ENCODE peak calls at places on chromosomes 11 and 22, in five cellular contexts. S is H9, C is epithelial cell of esophagus, L is neural crest cell, Y is tibial artery. E is an unnamed sample.

GRCh38 chr11:77046060-77046501 is 11.9 kb downstream of the B3GNT6 start:
- DNase-seq in L (peak; percentile 66), C (peak; percentile 56), Y (no peak), S (peak; percentile 78), E (peak; percentile 88)

GRCh38 chr22:30694638-30695350 is at the start of gene OSBP2:
- DNase-seq in C (peak; percentile 8), Y (no peak), S (peak; percentile 45), L (peak; percentile 48), E (peak; percentile 84)

GRCh38 chr11:35791088-35791958 is 128.7 kb downstream of the TRIM44 start:
- DNase-seq in Y (no peak), S (no peak), L (no peak), C (no peak), E (no peak)

GRCh38 chr11:118318112-118319030 is 13.8 kb downstream of the CD3E start:
- DNase-seq in C (peak; percentile 65), L (no peak), Y (no peak), S (no peak), E (no peak)

GRCh38 chr22:32662587-32662915 is 139.0 kb upstream of the TIMP3 start:
- DNase-seq in Y (no peak), L (no peak), S (no peak), C (no peak), E (no peak)

GRCh38 chr11:128195057-128195751 is 392.2 kb downstream of the ETS1 start:
- DNase-seq in Y (peak; percentile 28), C (no peak), S (no peak), L (no peak), E (no peak)

GRCh38 chr22:24521791-24522245 is 26.7 kb downstream of the UPB1 start:
- DNase-seq in S (peak; percentile 89), C (peak; percentile 96), L (no peak), Y (no peak), E (no peak)

GRCh38 chr11:76074178-76075112 is 131.9 kb downstream of the WNT11 start:
- DNase-seq in L (no peak), C (peak; percentile 25), S (no peak), Y (no peak), E (no peak)

GRCh38 chr11:119422505-119423416 is at the start of gene THY1:
- DNase-seq in S (peak; percentile 90), L (peak; percentile 58), C (no peak), Y (no peak), E (peak; percentile 73)

GRCh38 chr11:116366980-116367640 is 405.7 kb downstream of the BUD13 start:
- DNase-seq in S (peak; percentile 56), C (peak; percentile 30), L (no peak), Y (no peak), E (no peak)

GRCh38 chr11:60982184-60982583 is 10.7 kb downstream of the CD6 start:
- DNase-seq in Y (no peak), S (no peak), L (no peak), C (no peak), E (no peak)

GRCh38 chr11:17865765-17866428 is 131.3 kb downstream of the KCNC1 start:
- DNase-seq in C (peak; percentile 54), S (no peak), Y (no peak), L (no peak), E (no peak)

GRCh38 chr11:126339866-126340434 is 15.5 kb upstream of the ST3GAL4 start:
- DNase-seq in S (no peak), L (no peak), Y (no peak), C (no peak), E (no peak)

GRCh38 chr11:57085604-57086003 is 96.1 kb upstream of the LRRC55 start:
- DNase-seq in S (no peak), Y (no peak), C (no peak), L (no peak), E (no peak)

GRCh38 chr11:125022551-125022950 is 40.6 kb upstream of the SLC37A2 start:
- DNase-seq in L (no peak), C (no peak), Y (no peak), S (no peak), E (no peak)

GRCh38 chr11:111765320-111765983 is 737 bp downstream of the PPP2R1B start:
- DNase-seq in C (peak; percentile 19), L (no peak), S (no peak), Y (peak; percentile 21), E (peak; percentile 91)

GRCh38 chr11:14374922-14375630 is 16.1 kb upstream of the RRAS2 start:
- DNase-seq in S (peak; percentile 55), L (no peak), C (no peak), Y (no peak), E (no peak)
- TF ChIP-seq CTCF in S (peak; percentile 61), L (peak; percentile 23), C (peak; percentile 13), Y (no peak), E (no peak)

DNA sequence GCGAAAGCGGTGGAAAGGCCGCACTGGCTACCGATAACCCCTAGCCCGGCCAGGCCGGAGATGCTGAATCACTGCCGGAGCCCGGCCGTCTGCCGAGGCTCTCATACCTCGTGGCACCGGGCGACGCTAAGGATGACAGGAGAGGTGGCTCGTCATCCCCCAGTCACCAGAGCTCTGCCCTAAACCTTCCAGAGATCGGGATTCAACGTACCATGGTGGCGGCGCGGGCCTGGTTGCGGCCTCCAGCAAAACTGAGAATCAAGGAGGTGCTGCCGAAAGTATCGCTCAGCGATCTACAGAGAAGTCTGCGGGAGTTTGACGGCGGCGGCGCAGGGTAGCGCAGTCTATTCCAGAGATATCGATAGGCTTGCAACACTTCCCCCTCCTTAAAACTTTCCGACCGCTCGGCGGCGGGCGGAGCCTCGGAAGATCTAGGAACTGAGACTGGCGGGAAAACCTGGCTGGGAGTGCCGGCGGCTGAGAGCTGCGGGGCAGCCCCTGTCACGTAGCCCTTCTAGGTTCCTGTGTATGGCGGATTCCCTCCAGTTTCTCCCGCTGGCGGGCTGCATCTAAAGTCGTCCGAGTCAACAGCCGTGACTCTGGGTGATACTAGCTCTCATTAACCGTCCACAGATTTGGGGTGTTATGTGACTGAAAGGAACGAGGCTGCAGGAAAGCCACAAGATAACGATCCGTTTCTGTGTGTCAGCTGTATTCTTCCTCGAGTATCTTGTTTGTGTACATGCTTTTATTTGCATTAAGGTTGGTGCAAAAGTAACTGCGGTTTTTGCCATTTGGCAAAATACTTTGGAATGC is at the start of gene PSMA1:
- DNase-seq in Y (peak; percentile 96), S (peak; percentile 97), L (peak; percentile 85), C (peak; percentile 97), E (peak; percentile 98)
- TF ChIP-seq CTCF in Y (peak; percentile 78), S (peak; percentile 20), L (peak; percentile 34), C (peak; percentile 34), E (peak; percentile 74)

GRCh38 chr11:43735931-43736330 is 55.4 kb downstream of the HSD17B12 start:
- DNase-seq in C (no peak), S (no peak), L (no peak), Y (no peak), E (no peak)
- TF ChIP-seq CTCF in C (no peak), S (no peak), L (no peak), Y (no peak), E (no peak)

DNA sequence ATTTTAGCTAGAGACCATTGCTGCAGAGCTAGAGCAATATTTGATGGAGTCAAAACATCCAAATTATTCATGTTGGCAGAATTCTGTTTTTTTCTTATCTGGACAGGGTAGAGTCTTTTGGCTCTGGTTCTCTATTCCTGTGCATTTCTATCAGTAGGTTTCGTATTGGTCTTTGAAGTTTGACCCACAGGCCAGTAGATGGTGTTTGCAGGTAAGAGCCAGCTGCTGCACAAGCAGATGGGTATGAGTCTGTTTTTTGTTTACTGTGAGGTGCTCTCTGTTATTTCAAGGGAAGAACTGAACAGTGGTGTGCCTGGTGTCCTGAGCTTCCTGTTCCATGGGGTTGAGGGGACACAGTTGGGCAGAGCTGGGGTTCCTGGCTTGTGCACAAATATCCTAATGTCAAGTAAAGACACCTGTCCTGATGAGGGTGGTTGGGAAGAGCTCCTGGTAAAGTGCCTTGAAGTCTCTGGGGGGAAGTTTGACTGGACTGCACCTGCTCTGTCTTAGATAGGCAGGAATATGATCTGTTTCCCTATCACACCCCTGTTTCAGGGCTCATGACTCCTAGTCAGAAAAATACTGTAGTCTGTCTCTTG is 34.0 kb upstream of the SLC22A25 start:
- DNase-seq in C (peak; percentile 16), L (no peak), Y (no peak), S (no peak), E (no peak)
- TF ChIP-seq CTCF in C (peak; percentile 41), L (no peak), Y (no peak), S (no peak), E (no peak)

DNA sequence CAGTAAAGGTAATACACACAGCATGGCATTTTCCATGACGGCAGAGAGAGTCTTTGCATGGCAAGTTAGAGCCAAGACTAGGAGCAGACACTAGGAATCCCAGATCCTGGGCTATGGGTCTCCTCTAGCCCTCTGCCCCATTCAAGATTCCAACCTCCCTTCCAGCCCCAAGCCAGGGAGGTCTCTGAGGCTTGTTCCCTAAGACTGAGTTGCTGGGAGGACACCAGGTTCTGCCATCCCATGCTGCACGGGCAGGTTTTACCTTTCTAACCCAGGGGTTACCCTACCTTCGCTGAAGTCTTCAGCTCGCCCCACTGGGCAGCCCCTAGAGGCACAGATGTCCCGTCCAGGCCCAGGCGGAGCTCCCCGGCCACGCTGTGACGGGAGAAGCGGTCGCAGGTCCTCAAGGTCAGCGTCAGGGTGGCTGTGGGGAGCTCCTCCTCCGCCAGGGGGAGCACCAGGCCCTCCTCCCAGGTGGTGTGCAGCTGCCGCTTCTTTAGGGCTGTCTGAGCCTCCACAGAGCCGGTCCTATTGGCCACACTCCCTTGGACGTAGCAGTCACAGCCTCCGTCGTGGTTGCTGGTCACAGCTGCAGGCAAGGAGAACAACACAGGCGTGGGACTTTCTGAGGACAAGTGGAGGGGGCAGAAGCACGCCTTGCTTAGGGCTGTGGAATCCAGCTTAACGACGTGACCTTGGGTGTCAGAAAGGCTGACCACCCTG is 33.8 kb downstream of the SYT13 start:
- DNase-seq in C (peak; percentile 30), L (peak; percentile 68), S (peak; percentile 92), Y (no peak), E (no peak)
- TF ChIP-seq CTCF in C (peak; percentile 57), L (peak; percentile 75), S (peak; percentile 95), Y (peak; percentile 51), E (peak; percentile 53)

GRCh38 chr11:73983764-73984543 is 1.3 kb upstream of the UCP2 start:
- DNase-seq in S (no peak), C (no peak), Y (peak; percentile 17), L (no peak), E (no peak)

GRCh38 chr11:73991471-73992006 is 8.9 kb upstream of the UCP2 start:
- DNase-seq in S (no peak), C (no peak), L (no peak), Y (peak; percentile 7), E (no peak)

GRCh38 chr11:73990727-73991126 is 8.1 kb upstream of the UCP2 start:
- DNase-seq in S (no peak), L (no peak), Y (no peak), C (no peak), E (no peak)

GRCh38 chr11:73988227-73988626 is 5.6 kb upstream of the UCP2 start:
- DNase-seq in Y (peak; percentile 3), L (no peak), S (no peak), C (no peak), E (no peak)

DNA sequence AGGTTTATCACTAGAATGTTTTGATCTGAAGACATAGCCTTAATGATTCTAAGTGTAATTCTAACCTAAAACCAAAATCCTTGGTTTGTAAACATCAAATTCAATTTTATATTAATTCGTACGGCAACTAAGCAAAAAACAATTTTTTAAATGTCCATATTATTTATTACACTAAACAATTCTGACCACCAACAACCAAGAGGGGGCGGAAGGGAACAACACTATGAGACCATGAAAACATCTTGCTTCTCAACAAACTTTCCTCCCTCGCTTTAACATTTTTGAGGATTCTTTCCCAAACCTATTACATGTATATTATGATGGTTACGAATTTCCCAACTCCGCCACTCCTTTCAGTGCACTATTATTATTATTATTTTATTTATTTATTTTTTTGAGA is 6.5 kb upstream of the UCP2 start:
- DNase-seq in C (no peak), L (no peak), Y (peak; percentile 13), S (no peak), E (no peak)
- TF ChIP-seq CTCF in C (no peak), L (no peak), Y (no peak), S (peak; percentile 27), E (no peak)

GRCh38 chr22:41523464-41524221 is 20.6 kb downstream of the POLR3H start:
- DNase-seq in S (peak; percentile 58), L (no peak), C (no peak), Y (peak; percentile 45), E (no peak)
- TF ChIP-seq CTCF in S (peak; percentile 38), L (no peak), C (no peak), Y (no peak), E (no peak)